ENCODE peak calls at places on chromosome 11, in nine cellular contexts. M is amniotic stem cell; W is glutamatergic neuron; T is bronchial epithelial cell; A is ecto neural progenitor cell; E is lower leg skin; H is fibroblast of lung; S is activated CD8-positive, alpha-beta memory T cell treated with anti-CD3 and anti-CD28 coated beads, Interleukin-2, amount 10 ng/mL, durations not matched to agents 7 days and 5 days; R is NCI-H2171 treated with DMSO at 0.1 percent for 48 hours. P is an unnamed sample.

GRCh38 chr11:69312418-69313399 is 18.8 kb downstream of the MYEOV start:
- DNase-seq in A (no peak), W (no peak), R (no peak), E (peak), H (peak), M (no peak), T (no peak), S (no peak), P (no peak)

GRCh38 chr11:34680206-34680605 is 59.3 kb downstream of the EHF start:
- DNase-seq in E (no peak), S (no peak), W (no peak), T (peak), H (peak), A (no peak), M (no peak), R (no peak), P (no peak)

GRCh38 chr11:106012744-106013143 is 9.3 kb downstream of the MSANTD4 start:
- DNase-seq in R (peak), M (no peak), T (peak), A (no peak), W (peak), H (peak), E (no peak), S (no peak), P (no peak)

GRCh38 chr11:86386791-86387190 is 12.1 kb downstream of the CCDC81 start:
- DNase-seq in R (no peak), M (no peak), T (no peak), A (no peak), H (peak), W (no peak), S (no peak), E (no peak), P (no peak)

GRCh38 chr11:44776840-44777536 is 50.2 kb downstream of the TSPAN18 start:
- DNase-seq in E (peak), H (no peak), A (no peak), R (no peak), S (no peak), T (no peak), M (no peak), W (no peak), P (no peak)

GRCh38 chr11:13462928-13463778 is at the start of gene BTBD10:
- DNase-seq in S (peak), A (peak), M (peak), H (peak), W (peak), T (peak), E (peak), R (peak), P (peak)

GRCh38 chr11:111819161-111820058 is 52.0 kb downstream of the ALG9 start:
- DNase-seq in M (peak), S (no peak), E (no peak), R (no peak), T (no peak), A (no peak), W (no peak), H (peak), P (no peak)

GRCh38 chr11:134753805-134754130 is 341.7 kb upstream of the B3GAT1 start:
- DNase-seq in S (no peak), H (no peak), A (peak), W (no peak), T (no peak), E (no peak), M (no peak), R (no peak), P (no peak)

GRCh38 chr11:66845143-66845875 is 2.1 kb downstream of the RCE1 start:
- DNase-seq in T (no peak), A (no peak), H (no peak), E (peak), W (no peak), M (no peak), S (peak), R (no peak), P (no peak)

GRCh38 chr11:18771266-18772035 is 20.1 kb downstream of the PTPN5 start:
- DNase-seq in R (no peak), E (no peak), M (no peak), T (peak), S (no peak), W (no peak), H (no peak), A (no peak), P (no peak)

GRCh38 chr11:30329150-30329940 is 6.4 kb downstream of the ARL14EP start:
- DNase-seq in H (no peak), E (no peak), R (no peak), W (no peak), S (no peak), A (no peak), M (no peak), T (peak), P (no peak)

GRCh38 chr11:8034604-8035224 is 46.3 kb upstream of the TUB start:
- DNase-seq in S (peak), T (no peak), H (no peak), R (peak), W (no peak), M (no peak), A (no peak), E (peak), P (no peak)

GRCh38 chr11:17673951-17674350 is 45.4 kb upstream of the MYOD1 start:
- DNase-seq in R (no peak), H (no peak), E (no peak), S (no peak), A (no peak), T (peak), M (no peak), W (no peak), P (no peak)

GRCh38 chr11:86116386-86116726 is 47.5 kb upstream of the PICALM start:
- DNase-seq in T (peak), S (peak), H (peak), W (no peak), E (no peak), R (no peak), M (no peak), A (no peak), P (no peak)

GRCh38 chr11:115244758-115245157 is 259.5 kb downstream of the CADM1 start:
- DNase-seq in M (no peak), E (no peak), A (no peak), R (no peak), H (no peak), S (no peak), W (peak), T (no peak), P (no peak)

GRCh38 chr11:107810875-107811274 is 47.7 kb downstream of the SLC35F2 start:
- DNase-seq in E (no peak), T (no peak), A (no peak), S (no peak), R (no peak), H (no peak), W (no peak), M (no peak), P (no peak)

GRCh38 chr11:82458777-82459176 is 274.9 kb downstream of the FAM181B start:
- DNase-seq in H (no peak), E (no peak), M (no peak), S (no peak), W (peak), T (no peak), A (peak), R (no peak), P (no peak)

GRCh38 chr11:96147913-96148312 is 195.1 kb downstream of the MAML2 start:
- DNase-seq in E (no peak), S (no peak), H (no peak), A (no peak), W (no peak), M (no peak), T (peak), R (no peak), P (no peak)

GRCh38 chr11:96254087-96254486 is 88.9 kb downstream of the MAML2 start:
- DNase-seq in T (no peak), W (no peak), H (no peak), R (no peak), M (no peak), A (no peak), S (peak), E (no peak), P (no peak)

GRCh38 chr11:12285811-12286222 is 91.6 kb upstream of the PARVA start:
- DNase-seq in M (no peak), A (no peak), R (no peak), T (no peak), S (no peak), H (no peak), W (no peak), E (peak), P (peak)

GRCh38 chr11:99418927-99419707 is 398.4 kb downstream of the CNTN5 start:
- DNase-seq in E (no peak), A (no peak), T (no peak), H (no peak), S (no peak), W (no peak), R (peak), M (no peak), P (no peak)

GRCh38 chr11:68164437-68164836 is 43.2 kb upstream of the CHKA start:
- DNase-seq in H (peak), S (no peak), R (no peak), M (no peak), T (peak), W (no peak), E (no peak), A (no peak), P (no peak)

GRCh38 chr11:20712912-20713311 is 43.5 kb downstream of the NELL1 start:
- DNase-seq in R (no peak), W (no peak), T (no peak), E (no peak), S (no peak), H (no peak), A (no peak), M (no peak), P (no peak)

GRCh38 chr11:64321533-64321932 is 3.6 kb downstream of the PRDX5 start:
- DNase-seq in M (no peak), R (peak), W (no peak), T (peak), H (no peak), E (no peak), A (no peak), S (no peak), P (no peak)

GRCh38 chr11:116073854-116074837 is 569.9 kb upstream of the CADM1 start:
- DNase-seq in R (peak), W (no peak), T (peak), A (peak), H (no peak), M (no peak), S (no peak), E (peak), P (no peak)

GRCh38 chr11:100734743-100735527 is 47.8 kb downstream of the ARHGAP42 start:
- DNase-seq in S (no peak), E (no peak), T (no peak), A (no peak), M (no peak), R (no peak), W (no peak), H (no peak), P (no peak)